ENCODE peak calls at places on chromosomes 3 and 15, in four cellular contexts. I is HepG2, G is K562, M is GM12878. C is an unnamed sample. For H3K4me1, the result is how much of the 10 kb centered on the place peaks cover.

GRCh38 chr15:70826634-70827033 is 27.3 kb downstream of the LARP6 start:
- DNase-seq in G (no peak), I (peak), M (no peak), C (peak)

GRCh38 chr15:90451215-90451850 is 63.3 kb downstream of the IQGAP1 start:
- DNase-seq in G (no peak), M (no peak), I (no peak), C (peak)

GRCh38 chr15:81763304-81763703 is 282.5 kb downstream of the MEX3B start:
- DNase-seq in M (no peak), G (no peak), I (no peak), C (no peak)

GRCh38 chr15:36658905-36659304 is 79.5 kb downstream of the CDIN1 start:
- DNase-seq in M (no peak), I (no peak), G (no peak), C (no peak)

GRCh38 chr15:95958417-95958816 is 372.1 kb upstream of the NR2F2 start:
- DNase-seq in I (no peak), G (peak), M (no peak), C (no peak)

GRCh38 chr3:156474560-156475389 is 80.1 kb downstream of the SSR3 start:
- DNase-seq in G (peak), M (no peak), I (no peak), C (peak)

GRCh38 chr3:197270558-197271317 is 27.7 kb downstream of the DLG1 start:
- DNase-seq in G (no peak), I (peak), M (no peak), C (no peak)

GRCh38 chr15:76172782-76173181 is 113.0 kb downstream of the TMEM266 start:
- DNase-seq in I (no peak), G (no peak), M (no peak), C (no peak)

GRCh38 chr3:179452166-179452544 is 885 bp upstream of the GNB4 start:
- DNase-seq in M (no peak), G (peak), I (no peak), C (no peak)

GRCh38 chr3:62607287-62608029 is 234.1 kb upstream of the FEZF2 start:
- DNase-seq in M (no peak), I (no peak), G (no peak), C (no peak)

DNA sequence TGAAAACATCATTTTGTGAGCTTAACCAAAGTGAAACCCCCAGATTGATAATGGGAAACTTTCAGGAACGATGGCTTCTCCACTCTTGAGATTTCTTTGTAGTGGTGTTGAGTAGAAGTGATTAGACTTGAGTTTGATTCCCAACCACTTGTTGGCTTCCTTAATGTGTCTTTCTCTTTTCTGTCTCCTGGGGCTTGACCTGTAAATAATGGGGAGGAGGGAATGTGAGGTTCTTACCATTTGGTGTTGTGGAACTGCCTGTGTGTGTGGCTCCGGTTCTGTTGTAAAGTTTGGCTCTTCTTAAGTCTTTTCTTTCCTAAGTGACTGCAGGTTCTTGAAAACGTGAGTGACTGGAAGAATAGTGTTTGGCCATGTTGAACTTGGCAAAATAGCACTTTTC is 2.7 kb downstream of the CDV3 start:
- DNase-seq in M (no peak), I (no peak), G (no peak), C (no peak)
- H3K4me1 ChIP-seq in M (under half), I (half or more), G (under half), C (under half)

DNA sequence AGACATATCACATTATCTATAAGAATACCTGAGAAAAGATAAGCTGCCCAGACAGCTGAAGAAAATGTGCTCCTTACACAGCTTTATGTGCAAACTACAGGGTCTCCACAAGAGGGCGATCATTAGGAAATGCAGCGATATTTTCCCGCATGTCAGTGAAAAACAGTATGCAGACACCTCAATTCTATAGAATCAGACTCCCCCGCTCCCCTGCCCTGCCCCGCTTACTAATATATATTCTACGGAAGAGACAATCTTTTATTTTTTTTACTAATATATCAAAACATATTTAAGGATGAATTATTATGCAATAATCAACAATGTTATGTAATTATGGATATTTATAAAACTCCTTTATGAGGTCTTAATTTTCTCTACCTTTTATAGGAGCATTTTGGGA is 681.3 kb downstream of the ROBO1 start:
- DNase-seq in I (peak), M (no peak), G (peak), C (peak)
- TF ChIP-seq MYC in I (no peak), M (no peak), G (no peak), C (no peak)

GRCh38 chr3:49339593-49339946 is 283 bp downstream of the USP4 start:
- DNase-seq in M (no peak), I (peak), G (peak), C (no peak)
- TF ChIP-seq USF2 in M (no peak), I (no peak), G (no peak), C (no peak)

GRCh38 chr3:120420855-120421570 is 29.8 kb downstream of the FSTL1 start:
- DNase-seq in I (no peak), G (no peak), M (no peak), C (no peak)
- H3K4me1 ChIP-seq in I (under half), G (under half), M (under half), C (under half)

DNA sequence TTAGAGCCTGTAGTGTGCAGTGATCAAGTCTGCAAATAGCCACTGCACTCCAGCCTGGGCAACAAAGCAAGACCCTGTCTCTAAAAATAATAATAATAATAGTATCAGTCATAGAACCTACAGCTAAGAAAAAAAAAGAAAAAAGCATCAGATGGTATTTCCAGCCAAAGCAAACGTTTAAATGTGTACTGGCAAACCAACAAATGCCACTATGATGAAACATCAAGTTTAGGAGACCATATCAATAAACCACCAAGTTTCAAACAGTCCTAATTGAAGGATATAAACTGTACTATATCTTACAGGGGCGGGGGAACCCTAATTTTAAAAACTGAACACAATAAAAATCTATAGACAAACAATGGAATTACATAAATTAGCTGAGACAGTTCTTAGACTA is 6.4 kb downstream of the UBP1 start:
- DNase-seq in I (no peak), M (no peak), G (no peak), C (no peak)
- TF ChIP-seq MYC in I (no peak), M (no peak), G (no peak), C (no peak)

DNA sequence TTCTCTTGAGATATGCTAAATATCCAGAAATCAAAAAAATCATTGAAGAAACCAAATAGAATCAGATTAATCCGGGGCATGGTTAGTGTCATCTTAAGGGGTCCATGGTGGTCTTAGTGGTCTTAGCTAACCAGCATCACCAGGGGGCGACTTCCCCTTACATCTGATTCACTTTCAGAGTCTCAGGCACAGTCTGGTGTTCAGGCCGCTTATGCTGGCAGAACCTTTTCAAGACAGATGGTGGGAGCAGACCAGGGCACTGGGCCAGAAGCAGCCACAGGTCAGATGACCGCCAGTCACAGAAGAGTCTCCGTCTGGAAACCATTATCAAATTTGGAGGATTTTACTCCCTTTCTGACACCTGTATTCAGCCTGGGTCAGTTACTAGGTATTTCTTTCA is 365.7 kb downstream of the GBE1 start:
- DNase-seq in M (no peak), G (peak), I (peak), C (peak)
- TF ChIP-seq USF2 in M (no peak), G (no peak), I (no peak), C (no peak)

GRCh38 chr15:52787549-52788098 is 2.5 kb downstream of the ONECUT1 start:
- DNase-seq in I (no peak), M (no peak), G (no peak), C (no peak)
- H3K4me1 ChIP-seq in I (under half), M (under half), G (under half), C (under half)

GRCh38 chr15:37824717-37825382 is 109.6 kb upstream of the TMCO5A start:
- DNase-seq in I (peak), G (peak), M (no peak), C (peak)

GRCh38 chr15:37818152-37818677 is 116.2 kb upstream of the TMCO5A start:
- DNase-seq in M (no peak), G (no peak), I (no peak), C (no peak)

GRCh38 chr15:37819191-37819590 is 115.2 kb upstream of the TMCO5A start:
- DNase-seq in M (no peak), I (no peak), G (no peak), C (no peak)

GRCh38 chr15:37820380-37821128 is 113.9 kb upstream of the TMCO5A start:
- DNase-seq in G (no peak), I (no peak), M (no peak), C (no peak)

GRCh38 chr15:37823601-37824275 is 110.7 kb upstream of the TMCO5A start:
- DNase-seq in M (no peak), G (no peak), I (no peak), C (no peak)
- TF ChIP-seq MYC in M (no peak), G (no peak), I (no peak), C (no peak)

DNA sequence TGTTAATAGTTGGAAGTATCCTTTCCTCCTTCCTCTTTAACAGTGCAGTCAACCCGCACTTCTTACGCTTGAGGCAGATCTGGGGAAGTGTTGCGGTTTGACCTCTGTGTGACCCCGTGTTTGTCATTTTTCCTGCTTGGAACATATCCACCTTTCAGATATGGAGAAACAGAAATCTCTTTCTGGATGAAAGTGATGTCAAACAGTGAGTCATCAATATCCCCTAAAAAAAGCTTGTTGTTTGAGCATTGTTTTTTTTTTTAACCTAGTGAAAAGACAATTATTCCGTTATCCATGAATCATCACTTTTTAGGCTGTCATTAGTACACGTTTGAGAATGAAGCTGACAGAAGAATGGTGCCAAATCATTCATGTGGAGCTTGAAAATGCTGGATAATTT is 293.7 kb downstream of the ARPP21 start:
- DNase-seq in M (no peak), I (peak), G (peak), C (peak)
- TF ChIP-seq USF2 in M (no peak), I (no peak), G (no peak), C (no peak)

GRCh38 chr3:139948898-139949297 is 13.9 kb downstream of the CLSTN2 start:
- DNase-seq in G (no peak), I (no peak), M (no peak), C (no peak)
- H3K4me1 ChIP-seq in G (under half), I (under half), M (under half), C (under half)

C was measured in A549.